ENCODE peak calls at places on chromosomes 5 and 9, in four cellular contexts. B, K, J and N are unnamed samples.
A peak's percentile ranks its signal among the peaks of the same experiment; 100 is the strongest.

GRCh38 chr5:67998709-67999251 is 216.8 kb upstream of the PIK3R1 start:
- DNase-seq in B (no peak), K (no peak), J (peak; percentile 80), N (no peak)

GRCh38 chr9:33718987-33719386 is 76.4 kb upstream of the PRSS3 start:
- DNase-seq in B (no peak), K (no peak), J (peak; percentile 63), N (peak; percentile 73)

GRCh38 chr5:141677415-141677814 is 4.6 kb downstream of the ARAP3 start:
- DNase-seq in B (no peak), K (no peak), J (no peak), N (no peak)

GRCh38 chr9:87070331-87070730 is 123.0 kb upstream of the GAS1 start:
- DNase-seq in B (no peak), K (no peak), J (no peak), N (no peak)

GRCh38 chr9:15246688-15247087 is 60.3 kb downstream of the TTC39B start:
- DNase-seq in B (no peak), K (no peak), J (no peak), N (no peak)

GRCh38 chr5:107772418-107773310 is 101.9 kb upstream of the EFNA5 start:
- DNase-seq in B (no peak), K (no peak), J (no peak), N (no peak)

GRCh38 chr9:70498866-70499265 is 84.4 kb upstream of the KLF9 start:
- DNase-seq in B (no peak), K (no peak), J (no peak), N (no peak)

GRCh38 chr9:120413121-120414048 is 166.6 kb downstream of the CDK5RAP2 start:
- DNase-seq in B (no peak), K (no peak), J (no peak), N (no peak)

GRCh38 chr5:1169608-1170115 is 31.7 kb upstream of the SLC6A19 start:
- DNase-seq in B (no peak), K (no peak), J (peak; percentile 28), N (no peak)

GRCh38 chr9:118809160-118809625 is 560.0 kb downstream of the BRINP1 start:
- DNase-seq in B (no peak), K (no peak), J (no peak), N (no peak)

GRCh38 chr5:43305948-43306563 is 7.2 kb downstream of the HMGCS1 start:
- DNase-seq in B (peak; percentile 81), K (peak; percentile 34), J (no peak), N (peak; percentile 38)

GRCh38 chr9:109411069-109411761 is 86.9 kb downstream of the PTPN3 start:
- DNase-seq in B (no peak), K (peak; percentile 77), J (no peak), N (no peak)

GRCh38 chr5:172852490-172853354 is 18.7 kb downstream of the ERGIC1 start:
- DNase-seq in B (peak; percentile 96), K (no peak), J (no peak), N (no peak)

GRCh38 chr5:157718529-157718928 is 12.7 kb upstream of the THG1L start:
- DNase-seq in B (peak; percentile 63), K (peak; percentile 50), J (no peak), N (peak; percentile 19)

GRCh38 chr9:71036501-71036900 is 84.9 kb downstream of the TRPM3 start:
- DNase-seq in B (peak; percentile 21), K (no peak), J (no peak), N (no peak)

GRCh38 chr5:160174780-160175437 is 54.4 kb upstream of the FABP6 start:
- DNase-seq in B (no peak), K (no peak), J (no peak), N (no peak)

GRCh38 chr9:32579706-32580331 is 6.9 kb upstream of the NDUFB6 start:
- DNase-seq in B (peak; percentile 75), K (peak; percentile 46), J (peak; percentile 55), N (no peak)

GRCh38 chr5:32029291-32029690 is 144.8 kb downstream of the GOLPH3 start:
- DNase-seq in B (no peak), K (no peak), J (no peak), N (no peak)

GRCh38 chr5:180334751-180335613 is 18.2 kb downstream of the GFPT2 start:
- DNase-seq in B (no peak), K (no peak), J (no peak), N (no peak)

GRCh38 chr9:126509718-126510117 is 104.0 kb upstream of the LMX1B start:
- DNase-seq in B (no peak), K (no peak), J (no peak), N (no peak)

GRCh38 chr5:139273572-139274264 is 19.8 kb upstream of the MATR3 start:
- DNase-seq in B (peak; percentile 94), K (peak; percentile 97), J (peak; percentile 93), N (peak; percentile 80)

GRCh38 chr5:154627711-154628678 is 127.2 kb upstream of the LARP1 start:
- DNase-seq in B (no peak), K (no peak), J (peak; percentile 69), N (no peak)

GRCh38 chr5:96193946-96194345 is 232.3 kb upstream of the ELL2 start:
- DNase-seq in B (peak; percentile 73), K (no peak), J (no peak), N (no peak)

GRCh38 chr5:10635257-10635860 is 71.5 kb downstream of the ANKRD33B start:
- DNase-seq in B (no peak), K (peak; percentile 87), J (no peak), N (peak; percentile 49)

GRCh38 chr5:14720236-14720923 is 55.9 kb downstream of the OTULIN start:
- DNase-seq in B (no peak), K (no peak), J (no peak), N (no peak)

GRCh38 chr5:25489834-25490538 is 845.2 kb upstream of the CDH10 start:
- DNase-seq in B (no peak), K (no peak), J (no peak), N (no peak)

GRCh38 chr9:4301971-4302427 is 2.1 kb upstream of the GLIS3 start:
- DNase-seq in B (no peak), K (no peak), J (peak; percentile 70), N (no peak)

GRCh38 chr5:120767171-120767820 is 303.2 kb downstream of the PRR16 start:
- DNase-seq in B (no peak), K (no peak), J (no peak), N (no peak)

GRCh38 chr5:141618030-141618803 is 583 bp downstream of the DIAPH1 start:
- DNase-seq in B (peak; percentile 87), K (peak; percentile 49), J (peak; percentile 72), N (peak; percentile 28)

GRCh38 chr5:54049963-54050362 is 260.4 kb downstream of the ARL15 start:
- DNase-seq in B (no peak), K (no peak), J (no peak), N (no peak)